ENCODE peak calls at places on chromosomes 7 and 10, in five cellular contexts. I is ovary; M is IMR-90; K is uterus; V is CD8-positive, alpha-beta T cell. T is an unnamed sample.

GRCh38 chr10:32347363-32347735 is 391 bp upstream of the EPC1 start:
- DNase-seq in M (no peak), K (no peak), I (no peak), V (no peak), T (no peak)

GRCh38 chr10:9024210-9024609 is 969.7 kb downstream of the GATA3 start:
- DNase-seq in K (no peak), V (no peak), I (no peak), M (no peak), T (no peak)

GRCh38 chr10:91974960-91975359 is 51.4 kb downstream of the BTAF1 start:
- DNase-seq in V (no peak), M (peak; percentile 80), I (no peak), K (no peak), T (no peak)

GRCh38 chr10:66218981-66219587 is 706.8 kb upstream of the LRRTM3 start:
- DNase-seq in I (no peak), M (no peak), V (no peak), K (no peak), T (no peak)

GRCh38 chr7:154777023-154777422 is 225.9 kb downstream of the PAXIP1 start:
- DNase-seq in M (no peak), I (no peak), K (no peak), V (no peak), T (no peak)

GRCh38 chr7:101644879-101645278 is 15.8 kb upstream of the MYL10 start:
- DNase-seq in I (no peak), V (no peak), M (no peak), K (no peak), T (no peak)

GRCh38 chr7:151109094-151110048 is 23.1 kb downstream of the AGAP3 start:
- DNase-seq in K (peak; percentile 69), M (no peak), I (peak; percentile 40), V (no peak), T (no peak)

GRCh38 chr7:28169166-28169713 is 11.4 kb downstream of the JAZF1 start:
- DNase-seq in V (no peak), I (no peak), M (peak; percentile 73), K (no peak), T (no peak)

GRCh38 chr7:34025579-34025978 is 120.2 kb downstream of the BMPER start:
- DNase-seq in M (no peak), I (no peak), K (no peak), V (no peak), T (no peak)

GRCh38 chr7:1457949-1458675 is 1.2 kb downstream of the MICALL2 start:
- DNase-seq in I (no peak), M (no peak), V (no peak), K (no peak), T (no peak)

GRCh38 chr10:44028384-44029137 is 356.3 kb downstream of the CXCL12 start:
- DNase-seq in K (no peak), V (no peak), I (no peak), M (no peak), T (no peak)

GRCh38 chr10:2897619-2898508 is 169.5 kb upstream of the PFKP start:
- DNase-seq in I (no peak), M (no peak), K (no peak), V (no peak), T (no peak)

GRCh38 chr10:27100800-27101347 is 580 bp upstream of the ANKRD26 start:
- DNase-seq in K (no peak), V (peak; percentile 3), M (no peak), I (no peak), T (peak; percentile 11)

GRCh38 chr7:92740713-92741126 is 95.7 kb downstream of the CDK6 start:
- DNase-seq in I (no peak), K (no peak), M (peak; percentile 89), V (no peak), T (no peak)

GRCh38 chr7:141585592-141586510 is 34.6 kb downstream of the AGK start:
- DNase-seq in M (peak; percentile 95), V (no peak), K (no peak), I (no peak), T (no peak)

GRCh38 chr7:22858640-22859561 is 36.3 kb upstream of the TOMM7 start:
- DNase-seq in I (no peak), M (peak; percentile 99), K (no peak), V (no peak), T (no peak)

GRCh38 chr10:98134117-98134430 is 383 bp upstream of the R3HCC1L start:
- DNase-seq in K (no peak), I (no peak), V (no peak), M (no peak), T (peak; percentile 6)

GRCh38 chr10:62726142-62726541 is 78.4 kb upstream of the ADO start:
- DNase-seq in V (no peak), I (no peak), M (no peak), K (no peak), T (no peak)

GRCh38 chr7:70616821-70617220 is 515.1 kb upstream of the GALNT17 start:
- DNase-seq in V (no peak), K (no peak), I (no peak), M (no peak), T (no peak)

GRCh38 chr7:92635538-92635937 is 45.3 kb upstream of the FAM133B start:
- DNase-seq in M (no peak), K (no peak), I (no peak), V (no peak), T (no peak)

GRCh38 chr10:59762505-59762904 is 9.2 kb upstream of the MRLN start:
- DNase-seq in V (no peak), M (no peak), I (no peak), K (no peak), T (no peak)

GRCh38 chr10:78542536-78542935 is 508.9 kb downstream of the RPS24 start:
- DNase-seq in K (peak; percentile 11), M (no peak), I (no peak), V (no peak), T (no peak)

GRCh38 chr7:48427671-48428070 is 256.4 kb downstream of the ABCA13 start:
- DNase-seq in V (no peak), K (no peak), M (no peak), I (no peak), T (no peak)

DNA sequence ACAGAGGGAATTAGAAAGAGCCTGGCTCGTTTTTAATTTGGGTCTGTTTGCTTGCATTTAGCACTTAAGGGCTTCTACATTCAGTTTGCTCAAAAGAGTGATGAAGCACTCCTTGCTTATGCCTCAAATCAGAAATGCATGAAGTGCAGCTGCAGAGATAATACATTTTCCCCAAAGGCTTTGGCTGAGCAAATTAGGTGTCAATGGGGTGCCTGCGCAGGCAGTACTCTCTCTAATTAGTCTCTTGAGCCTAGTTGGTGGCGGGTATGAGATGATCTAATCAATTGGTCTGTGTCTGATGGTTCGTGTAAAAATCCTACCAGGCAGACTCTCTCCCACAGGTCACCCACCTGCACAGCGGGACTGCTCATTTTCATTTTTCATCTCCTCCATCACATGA is 62.5 kb upstream of the FZD1 start:
- DNase-seq in K (no peak), M (no peak), V (no peak), I (no peak), T (no peak)
- H3K4me1 ChIP-seq in K (no peaks in the 10 kb centered on the region), M (no peaks in the 10 kb centered on the region), V (no peaks in the 10 kb centered on the region), I (peaks cover 4% of the 10 kb centered on the region), T (no peaks in the 10 kb centered on the region)

GRCh38 chr7:106802589-106802988 is 62.5 kb upstream of the PIK3CG start:
- DNase-seq in V (no peak), I (no peak), K (no peak), M (no peak), T (no peak)
- H3K4me1 ChIP-seq in V (no peaks in the 10 kb centered on the region), I (no peaks in the 10 kb centered on the region), K (no peaks in the 10 kb centered on the region), M (no peaks in the 10 kb centered on the region), T (no peaks in the 10 kb centered on the region)

DNA sequence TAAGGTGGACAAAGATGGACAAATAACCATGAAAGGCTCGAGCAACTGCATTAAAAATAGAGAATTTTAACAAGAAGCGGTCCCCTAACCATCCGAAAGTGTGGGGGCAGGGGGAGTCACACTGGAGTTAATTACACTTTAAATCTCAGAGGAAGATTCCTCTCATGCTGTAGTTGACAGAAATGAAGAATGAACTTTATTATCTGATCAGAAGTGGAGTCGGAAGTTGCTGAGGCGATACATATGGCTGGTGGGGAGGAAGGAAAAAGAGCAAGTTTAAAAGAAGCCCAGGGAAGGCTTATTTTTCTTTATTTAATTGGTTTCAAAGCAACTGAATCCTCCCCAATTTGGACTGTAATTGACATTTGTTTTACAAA is 102.3 kb upstream of the FAM171A1 start:
- DNase-seq in M (no peak), I (no peak), V (no peak), K (no peak), T (no peak)
- H3K4me1 ChIP-seq in M (no peaks in the 10 kb centered on the region), I (no peaks in the 10 kb centered on the region), V (no peaks in the 10 kb centered on the region), K (peaks cover 4% of the 10 kb centered on the region), T (no peaks in the 10 kb centered on the region)

GRCh38 chr10:13346280-13346819 is 1.7 kb downstream of the SEPHS1 start:
- DNase-seq in M (peak; percentile 71), I (peak; percentile 47), K (peak; percentile 32), V (no peak), T (no peak)
- H3K4me1 ChIP-seq in M (peaks cover 8% of the 10 kb centered on the region), I (peaks cover 6% of the 10 kb centered on the region), K (no peaks in the 10 kb centered on the region), V (peaks cover 35% of the 10 kb centered on the region), T (peaks cover 14% of the 10 kb centered on the region)

GRCh38 chr10:11885437-11886137 is 62.4 kb downstream of the PROSER2 start:
- DNase-seq in K (no peak), I (no peak), V (no peak), M (no peak), T (no peak)

GRCh38 chr10:11886138-11886474 is 63.0 kb downstream of the PROSER2 start:
- DNase-seq in V (no peak), I (no peak), K (no peak), M (no peak), T (no peak)

GRCh38 chr10:11886851-11887250 is 63.7 kb downstream of the PROSER2 start:
- DNase-seq in M (no peak), I (no peak), K (no peak), V (no peak), T (no peak)

GRCh38 chr10:11882646-11883375 is 59.7 kb downstream of the PROSER2 start:
- DNase-seq in K (no peak), M (no peak), V (no peak), I (no peak), T (no peak)

DNA sequence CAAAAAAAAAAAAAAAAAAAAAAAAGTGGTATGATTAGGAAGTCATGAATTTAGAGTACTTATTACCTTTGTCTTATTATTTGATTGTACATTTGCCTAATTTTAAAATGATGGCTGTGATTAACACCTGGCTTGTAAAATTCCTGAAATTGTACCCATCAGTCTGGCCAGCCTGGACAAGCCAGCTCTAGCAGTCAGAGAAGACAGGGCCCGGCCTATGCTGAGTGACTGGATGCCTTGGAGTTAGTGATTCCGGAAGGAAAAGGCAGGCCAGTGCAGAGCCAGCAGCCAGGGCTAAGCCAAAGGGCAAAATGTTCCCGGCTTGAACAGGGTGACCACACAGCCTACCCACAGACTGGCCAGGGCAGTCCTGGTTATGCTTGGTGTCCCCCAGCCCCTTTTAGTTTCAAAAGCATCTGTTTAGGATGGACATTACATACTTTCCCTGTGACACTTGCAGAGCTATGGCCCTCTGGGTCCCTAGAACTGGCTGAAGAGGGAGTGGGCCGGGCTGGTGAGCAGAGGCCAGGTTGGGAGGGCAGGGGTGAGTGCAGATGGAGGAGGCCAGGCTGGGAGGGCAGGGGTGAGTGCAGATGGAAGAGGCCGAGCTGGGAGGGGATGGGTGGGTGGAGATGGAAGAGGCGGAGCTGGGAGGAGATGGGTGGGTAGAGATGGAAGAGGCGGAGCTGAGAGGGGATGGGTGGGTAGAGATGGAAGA is 61.7 kb downstream of the PROSER2 start:
- DNase-seq in K (no peak), V (no peak), I (no peak), M (no peak), T (no peak)
- H3K4me1 ChIP-seq in K (no peaks in the 10 kb centered on the region), V (no peaks in the 10 kb centered on the region), I (no peaks in the 10 kb centered on the region), M (peaks cover 4% of the 10 kb centered on the region), T (no peaks in the 10 kb centered on the region)

DNA sequence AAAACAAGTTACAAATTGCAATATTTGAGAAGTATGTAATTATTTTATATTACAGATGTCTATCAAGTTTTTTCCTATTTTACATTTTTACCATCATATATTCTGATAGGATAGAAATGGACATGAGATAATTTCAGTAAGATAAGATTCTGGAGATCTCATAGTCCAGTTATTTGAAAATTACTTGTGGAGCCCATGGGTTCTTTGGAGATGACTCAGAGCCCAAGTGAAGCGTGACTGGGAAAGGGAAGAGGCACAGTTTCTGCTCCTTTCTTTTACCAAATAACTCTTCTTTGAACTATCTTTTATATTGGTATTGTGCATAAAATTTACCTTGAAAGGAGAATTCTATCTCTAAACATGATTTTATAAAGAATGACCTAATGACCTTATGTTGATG is 2.4 kb downstream of the CD36 start:
- DNase-seq in V (no peak), K (no peak), M (peak; percentile 77), I (no peak), T (no peak)
- H3K4me1 ChIP-seq in V (no peaks in the 10 kb centered on the region), K (no peaks in the 10 kb centered on the region), M (peaks cover 4% of the 10 kb centered on the region), I (no peaks in the 10 kb centered on the region), T (peaks cover 16% of the 10 kb centered on the region)

T was measured in tibial nerve.